ENCODE peak calls at places on chromosomes 4 and X, in four cellular contexts. One of them, this sample, is unnamed.

GRCh38 chrX:30659421-30659820 is 6.2 kb downstream of the GK start:
- DNase-seq in tibial artery: no peak
- DNase-seq in stimulated activated naive CD4-positive, alpha-beta T cell treated with Interleukin-2 at 50 U/mL for 16 hours: no peak
- DNase-seq in NCI-H2107: no peak
- DNase-seq in this sample: no peak

GRCh38 chr4:37073226-37073840 is 171.2 kb upstream of the NWD2 start:
- DNase-seq in tibial artery: no peak
- DNase-seq in stimulated activated naive CD4-positive, alpha-beta T cell treated with Interleukin-2 at 50 U/mL for 16 hours: no peak
- DNase-seq in NCI-H2107: no peak
- DNase-seq in this sample: no peak

GRCh38 chr4:10584042-10584441 is 100.5 kb downstream of the CLNK start:
- DNase-seq in tibial artery: no peak
- DNase-seq in stimulated activated naive CD4-positive, alpha-beta T cell treated with Interleukin-2 at 50 U/mL for 16 hours: no peak
- DNase-seq in NCI-H2107: no peak
- DNase-seq in this sample: no peak

GRCh38 chr4:185712350-185713024 is 99.5 kb downstream of the SORBS2 start:
- DNase-seq in tibial artery: no peak
- DNase-seq in stimulated activated naive CD4-positive, alpha-beta T cell treated with Interleukin-2 at 50 U/mL for 16 hours: no peak
- DNase-seq in NCI-H2107: no peak
- DNase-seq in this sample: no peak

GRCh38 chr4:22190855-22191254 is 242.3 kb upstream of the KCNIP4 start:
- DNase-seq in tibial artery: no peak
- DNase-seq in stimulated activated naive CD4-positive, alpha-beta T cell treated with Interleukin-2 at 50 U/mL for 16 hours: no peak
- DNase-seq in NCI-H2107: no peak
- DNase-seq in this sample: no peak

GRCh38 chrX:43631841-43632240 is 24.3 kb upstream of the MAOA start:
- DNase-seq in tibial artery: no peak
- DNase-seq in stimulated activated naive CD4-positive, alpha-beta T cell treated with Interleukin-2 at 50 U/mL for 16 hours: no peak
- DNase-seq in NCI-H2107: no peak
- DNase-seq in this sample: no peak

GRCh38 chr4:168886361-168886760 is 123.7 kb downstream of the CBR4 start:
- DNase-seq in tibial artery: no peak
- DNase-seq in stimulated activated naive CD4-positive, alpha-beta T cell treated with Interleukin-2 at 50 U/mL for 16 hours: no peak
- DNase-seq in NCI-H2107: no peak
- DNase-seq in this sample: no peak

GRCh38 chr4:14025093-14025492 is 397.6 kb upstream of the BOD1L1 start:
- DNase-seq in tibial artery: no peak
- DNase-seq in stimulated activated naive CD4-positive, alpha-beta T cell treated with Interleukin-2 at 50 U/mL for 16 hours: no peak
- DNase-seq in NCI-H2107: no peak
- DNase-seq in this sample: no peak

GRCh38 chr4:55781341-55781740 is 38.2 kb upstream of the EXOC1L start:
- DNase-seq in tibial artery: no peak
- DNase-seq in stimulated activated naive CD4-positive, alpha-beta T cell treated with Interleukin-2 at 50 U/mL for 16 hours: no peak
- DNase-seq in NCI-H2107: no peak
- DNase-seq in this sample: no peak

GRCh38 chr4:163495900-163496299 is 1.4 kb downstream of the TMA16 start:
- DNase-seq in tibial artery: no peak
- DNase-seq in stimulated activated naive CD4-positive, alpha-beta T cell treated with Interleukin-2 at 50 U/mL for 16 hours: no peak
- DNase-seq in NCI-H2107: no peak
- DNase-seq in this sample: no peak

GRCh38 chr4:180041576-180041975 is 2201.6 kb upstream of the TENM3 start:
- DNase-seq in tibial artery: no peak
- DNase-seq in stimulated activated naive CD4-positive, alpha-beta T cell treated with Interleukin-2 at 50 U/mL for 16 hours: no peak
- DNase-seq in NCI-H2107: no peak
- DNase-seq in this sample: no peak

GRCh38 chr4:86054676-86055075 is 305.2 kb downstream of the MAPK10 start:
- DNase-seq in tibial artery: no peak
- DNase-seq in stimulated activated naive CD4-positive, alpha-beta T cell treated with Interleukin-2 at 50 U/mL for 16 hours: no peak
- DNase-seq in NCI-H2107: no peak
- DNase-seq in this sample: no peak

GRCh38 chrX:79336869-79337815 is 30.0 kb downstream of the ITM2A start:
- DNase-seq in tibial artery: no peak
- DNase-seq in stimulated activated naive CD4-positive, alpha-beta T cell treated with Interleukin-2 at 50 U/mL for 16 hours: no peak
- DNase-seq in NCI-H2107: no peak
- DNase-seq in this sample: no peak

GRCh38 chr4:120009731-120010130 is 56.9 kb downstream of the MAD2L1 start:
- DNase-seq in tibial artery: no peak
- DNase-seq in stimulated activated naive CD4-positive, alpha-beta T cell treated with Interleukin-2 at 50 U/mL for 16 hours: no peak
- DNase-seq in NCI-H2107: no peak
- DNase-seq in this sample: no peak

GRCh38 chr4:65311120-65311519 is 359.2 kb downstream of the EPHA5 start:
- DNase-seq in tibial artery: no peak
- DNase-seq in stimulated activated naive CD4-positive, alpha-beta T cell treated with Interleukin-2 at 50 U/mL for 16 hours: no peak
- DNase-seq in NCI-H2107: no peak
- DNase-seq in this sample: no peak

GRCh38 chrX:23952984-23953907 is 45.4 kb downstream of the CXorf58 start:
- DNase-seq in tibial artery: no peak
- DNase-seq in stimulated activated naive CD4-positive, alpha-beta T cell treated with Interleukin-2 at 50 U/mL for 16 hours: peak
- DNase-seq in NCI-H2107: no peak
- DNase-seq in this sample: no peak

GRCh38 chr4:99341426-99341825 is 11.1 kb downstream of the ADH1C start:
- DNase-seq in tibial artery: no peak
- DNase-seq in stimulated activated naive CD4-positive, alpha-beta T cell treated with Interleukin-2 at 50 U/mL for 16 hours: no peak
- DNase-seq in NCI-H2107: no peak
- DNase-seq in this sample: no peak

GRCh38 chr4:8709729-8710360 is 117.3 kb downstream of the CPZ start:
- DNase-seq in tibial artery: peak
- DNase-seq in stimulated activated naive CD4-positive, alpha-beta T cell treated with Interleukin-2 at 50 U/mL for 16 hours: no peak
- DNase-seq in NCI-H2107: no peak
- DNase-seq in this sample: no peak

GRCh38 chrX:136210806-136211205 is 40.4 kb downstream of the MAP7D3 start:
- DNase-seq in tibial artery: peak
- DNase-seq in stimulated activated naive CD4-positive, alpha-beta T cell treated with Interleukin-2 at 50 U/mL for 16 hours: no peak
- DNase-seq in NCI-H2107: no peak
- DNase-seq in this sample: no peak

GRCh38 chr4:157280673-157281072 is 60.1 kb downstream of the GRIA2 start:
- DNase-seq in tibial artery: no peak
- DNase-seq in stimulated activated naive CD4-positive, alpha-beta T cell treated with Interleukin-2 at 50 U/mL for 16 hours: no peak
- DNase-seq in NCI-H2107: no peak
- DNase-seq in this sample: no peak

GRCh38 chr4:122652379-122652778 is 31.5 kb upstream of the IL21 start:
- DNase-seq in tibial artery: no peak
- DNase-seq in stimulated activated naive CD4-positive, alpha-beta T cell treated with Interleukin-2 at 50 U/mL for 16 hours: peak
- DNase-seq in NCI-H2107: no peak
- DNase-seq in this sample: no peak

This sample was measured in right atrium auricular region.